ENCODE peak calls at places on chromosomes 2 and 18, in six cellular contexts. One of them, this sample, is unnamed.
A peak's percentile ranks its signal among the peaks of the same experiment; 100 is the strongest.

GRCh38 chr18:78980279-78980771 is 707 bp downstream of the SALL3 start:
- DNase-seq in WERI-Rb-1: peak; percentile 52
- DNase-seq in CD8-positive, alpha-beta memory T cell: no peak
- DNase-seq in GM23338: peak; percentile 52
- DNase-seq in ovary: no peak
- DNase-seq in naive thymus-derived CD4-positive, alpha-beta T cell: no peak
- DNase-seq in this sample: no peak

GRCh38 chr2:63755980-63756379 is 85.7 kb upstream of the UGP2 start:
- DNase-seq in WERI-Rb-1: no peak
- DNase-seq in CD8-positive, alpha-beta memory T cell: no peak
- DNase-seq in GM23338: no peak
- DNase-seq in ovary: no peak
- DNase-seq in naive thymus-derived CD4-positive, alpha-beta T cell: no peak
- DNase-seq in this sample: no peak

GRCh38 chr2:275457-275856 is 10.7 kb downstream of the ACP1 start:
- DNase-seq in WERI-Rb-1: no peak
- DNase-seq in CD8-positive, alpha-beta memory T cell: no peak
- DNase-seq in GM23338: no peak
- DNase-seq in ovary: no peak
- DNase-seq in naive thymus-derived CD4-positive, alpha-beta T cell: no peak
- DNase-seq in this sample: no peak

GRCh38 chr2:148021059-148021985 is at the start of gene MBD5:
- DNase-seq in WERI-Rb-1: peak; percentile 65
- DNase-seq in CD8-positive, alpha-beta memory T cell: no peak
- DNase-seq in GM23338: peak; percentile 69
- DNase-seq in ovary: no peak
- DNase-seq in naive thymus-derived CD4-positive, alpha-beta T cell: peak; percentile 59
- DNase-seq in this sample: no peak

GRCh38 chr18:14945984-14946383 is 198.0 kb downstream of the ANKRD30B start:
- DNase-seq in WERI-Rb-1: no peak
- DNase-seq in CD8-positive, alpha-beta memory T cell: no peak
- DNase-seq in GM23338: no peak
- DNase-seq in ovary: no peak
- DNase-seq in naive thymus-derived CD4-positive, alpha-beta T cell: no peak
- DNase-seq in this sample: no peak

GRCh38 chr2:234166521-234166920 is 116.0 kb downstream of the SPP2 start:
- DNase-seq in WERI-Rb-1: no peak
- DNase-seq in CD8-positive, alpha-beta memory T cell: no peak
- DNase-seq in GM23338: no peak
- DNase-seq in ovary: no peak
- DNase-seq in naive thymus-derived CD4-positive, alpha-beta T cell: no peak
- DNase-seq in this sample: no peak

GRCh38 chr2:171084128-171084527 is 76.6 kb downstream of the TLK1 start:
- DNase-seq in WERI-Rb-1: no peak
- DNase-seq in CD8-positive, alpha-beta memory T cell: peak; percentile 38
- DNase-seq in GM23338: no peak
- DNase-seq in ovary: no peak
- DNase-seq in naive thymus-derived CD4-positive, alpha-beta T cell: peak; percentile 41
- DNase-seq in this sample: no peak

GRCh38 chr2:232789067-232789466 is 12.7 kb upstream of the KCNJ13 start:
- DNase-seq in WERI-Rb-1: no peak
- DNase-seq in CD8-positive, alpha-beta memory T cell: no peak
- DNase-seq in GM23338: no peak
- DNase-seq in ovary: no peak
- DNase-seq in naive thymus-derived CD4-positive, alpha-beta T cell: no peak
- DNase-seq in this sample: no peak

GRCh38 chr2:254231-254630 is 9.6 kb downstream of the SH3YL1 start:
- DNase-seq in WERI-Rb-1: no peak
- DNase-seq in CD8-positive, alpha-beta memory T cell: no peak
- DNase-seq in GM23338: no peak
- DNase-seq in ovary: no peak
- DNase-seq in naive thymus-derived CD4-positive, alpha-beta T cell: no peak
- DNase-seq in this sample: no peak

GRCh38 chr2:31384351-31384750 is 30.2 kb downstream of the XDH start:
- DNase-seq in WERI-Rb-1: no peak
- DNase-seq in CD8-positive, alpha-beta memory T cell: no peak
- DNase-seq in GM23338: no peak
- DNase-seq in ovary: no peak
- DNase-seq in naive thymus-derived CD4-positive, alpha-beta T cell: no peak
- DNase-seq in this sample: no peak

DNA sequence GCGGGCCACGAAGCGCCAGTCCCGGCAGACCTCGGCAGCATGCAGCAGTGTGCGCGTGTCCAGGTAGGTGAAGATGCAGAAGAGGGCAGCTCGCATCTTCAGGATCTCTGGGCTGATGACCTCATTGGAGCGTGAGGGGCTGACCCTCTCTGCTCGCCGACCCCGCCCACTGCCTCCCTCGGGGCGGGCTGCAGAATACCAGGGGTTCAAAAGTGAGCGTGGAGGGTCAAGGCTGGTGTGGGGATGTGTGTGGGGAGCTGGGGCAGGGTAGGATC is 20.0 kb downstream of the FBXO41 start:
- DNase-seq in WERI-Rb-1: no peak
- DNase-seq in CD8-positive, alpha-beta memory T cell: no peak
- DNase-seq in GM23338: no peak
- DNase-seq in ovary: no peak
- DNase-seq in naive thymus-derived CD4-positive, alpha-beta T cell: no peak
- DNase-seq in this sample: no peak
- H3K27ac ChIP-seq in WERI-Rb-1: no peak overlapping the region
- H3K27ac ChIP-seq in CD8-positive, alpha-beta memory T cell: no peak overlapping the region
- H3K27ac ChIP-seq in GM23338: no peak overlapping the region
- H3K27ac ChIP-seq in ovary: no peak overlapping the region
- H3K27ac ChIP-seq in naive thymus-derived CD4-positive, alpha-beta T cell: no peak overlapping the region
- H3K27ac ChIP-seq in this sample: no peak overlapping the region

DNA sequence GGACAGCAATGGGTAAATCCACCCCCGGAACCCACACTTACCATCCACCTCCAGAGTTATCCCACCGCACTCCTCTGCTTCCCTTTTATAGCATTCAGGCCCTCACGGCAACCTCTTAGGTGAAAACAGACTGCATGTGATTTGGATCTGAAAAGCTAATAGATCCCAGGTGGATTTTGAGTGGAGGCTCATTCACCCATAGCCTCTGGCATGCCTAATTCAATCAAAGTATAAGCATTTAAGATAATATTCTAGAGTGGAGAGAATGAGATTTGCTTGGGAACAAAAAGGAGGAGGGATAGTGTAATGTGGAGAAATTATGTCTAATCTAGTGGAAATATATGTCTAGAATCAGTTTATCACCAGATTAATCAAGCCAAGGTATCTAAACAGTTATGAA is 17.1 kb downstream of the SLC14A1 start:
- DNase-seq in WERI-Rb-1: no peak
- DNase-seq in CD8-positive, alpha-beta memory T cell: no peak
- DNase-seq in GM23338: no peak
- DNase-seq in ovary: no peak
- DNase-seq in naive thymus-derived CD4-positive, alpha-beta T cell: no peak
- DNase-seq in this sample: no peak
- H3K4me3 ChIP-seq in WERI-Rb-1: no peak overlapping the region
- H3K4me3 ChIP-seq in CD8-positive, alpha-beta memory T cell: no peak overlapping the region
- H3K4me3 ChIP-seq in GM23338: no peak overlapping the region
- H3K4me3 ChIP-seq in ovary: no peak overlapping the region
- H3K4me3 ChIP-seq in naive thymus-derived CD4-positive, alpha-beta T cell: no peak overlapping the region
- H3K4me3 ChIP-seq in this sample: no peak overlapping the region

GRCh38 chr2:208182835-208183234 is 7.0 kb downstream of the C2orf80 start:
- DNase-seq in WERI-Rb-1: no peak
- DNase-seq in CD8-positive, alpha-beta memory T cell: no peak
- DNase-seq in GM23338: no peak
- DNase-seq in ovary: no peak
- DNase-seq in naive thymus-derived CD4-positive, alpha-beta T cell: no peak
- DNase-seq in this sample: no peak

GRCh38 chr2:208186465-208186864 is 3.4 kb downstream of the C2orf80 start:
- DNase-seq in WERI-Rb-1: no peak
- DNase-seq in CD8-positive, alpha-beta memory T cell: no peak
- DNase-seq in GM23338: peak; percentile 54
- DNase-seq in ovary: no peak
- DNase-seq in naive thymus-derived CD4-positive, alpha-beta T cell: no peak
- DNase-seq in this sample: no peak

GRCh38 chr2:208186921-208187320 is 2.9 kb downstream of the C2orf80 start:
- DNase-seq in WERI-Rb-1: no peak
- DNase-seq in CD8-positive, alpha-beta memory T cell: no peak
- DNase-seq in GM23338: peak; percentile 37
- DNase-seq in ovary: no peak
- DNase-seq in naive thymus-derived CD4-positive, alpha-beta T cell: no peak
- DNase-seq in this sample: no peak

GRCh38 chr2:208183526-208183925 is 6.3 kb downstream of the C2orf80 start:
- DNase-seq in WERI-Rb-1: no peak
- DNase-seq in CD8-positive, alpha-beta memory T cell: no peak
- DNase-seq in GM23338: peak; percentile 75
- DNase-seq in ovary: no peak
- DNase-seq in naive thymus-derived CD4-positive, alpha-beta T cell: no peak
- DNase-seq in this sample: no peak

DNA sequence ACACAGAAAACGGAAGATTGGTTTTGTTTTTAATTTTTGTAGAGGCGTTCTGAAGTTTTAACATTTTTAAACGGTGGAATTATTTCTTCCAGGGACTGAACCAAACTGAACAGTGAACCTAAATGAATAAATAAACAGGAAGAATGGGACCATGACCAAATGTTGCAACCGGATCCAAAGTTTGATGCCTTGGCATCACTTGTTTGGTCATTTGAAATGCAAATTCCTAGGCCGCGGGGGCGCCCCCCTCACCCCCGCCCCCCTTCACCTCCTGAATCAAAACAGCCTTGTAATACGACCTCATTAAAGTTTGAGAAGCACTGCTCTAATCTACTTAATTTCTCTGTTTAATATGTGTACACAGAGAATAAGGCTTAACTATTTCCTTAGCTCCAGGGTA is 5.9 kb downstream of the C2orf80 start:
- DNase-seq in WERI-Rb-1: no peak
- DNase-seq in CD8-positive, alpha-beta memory T cell: no peak
- DNase-seq in GM23338: peak; percentile 50
- DNase-seq in ovary: no peak
- DNase-seq in naive thymus-derived CD4-positive, alpha-beta T cell: no peak
- DNase-seq in this sample: no peak
- H3K36me3 ChIP-seq in WERI-Rb-1: no peaks in the 10 kb centered on the region
- H3K36me3 ChIP-seq in CD8-positive, alpha-beta memory T cell: no peaks in the 10 kb centered on the region
- H3K36me3 ChIP-seq in GM23338: no peaks in the 10 kb centered on the region
- H3K36me3 ChIP-seq in ovary: no peaks in the 10 kb centered on the region
- H3K36me3 ChIP-seq in naive thymus-derived CD4-positive, alpha-beta T cell: no peaks in the 10 kb centered on the region
- H3K36me3 ChIP-seq in this sample: no peaks in the 10 kb centered on the region

GRCh38 chr18:48959921-48960920 is 9.5 kb upstream of the SMAD7 start:
- DNase-seq in WERI-Rb-1: no peak
- DNase-seq in CD8-positive, alpha-beta memory T cell: no peak
- DNase-seq in GM23338: peak; percentile 95
- DNase-seq in ovary: no peak
- DNase-seq in naive thymus-derived CD4-positive, alpha-beta T cell: no peak
- DNase-seq in this sample: peak; percentile 98

GRCh38 chr18:48958951-48959350 is 8.2 kb upstream of the SMAD7 start:
- DNase-seq in WERI-Rb-1: no peak
- DNase-seq in CD8-positive, alpha-beta memory T cell: no peak
- DNase-seq in GM23338: no peak
- DNase-seq in ovary: no peak
- DNase-seq in naive thymus-derived CD4-positive, alpha-beta T cell: no peak
- DNase-seq in this sample: no peak

GRCh38 chr18:48957616-48958015 is 6.9 kb upstream of the SMAD7 start:
- DNase-seq in WERI-Rb-1: no peak
- DNase-seq in CD8-positive, alpha-beta memory T cell: no peak
- DNase-seq in GM23338: no peak
- DNase-seq in ovary: no peak
- DNase-seq in naive thymus-derived CD4-positive, alpha-beta T cell: no peak
- DNase-seq in this sample: no peak

GRCh38 chr18:48961547-48961946 is 10.8 kb upstream of the SMAD7 start:
- DNase-seq in WERI-Rb-1: no peak
- DNase-seq in CD8-positive, alpha-beta memory T cell: no peak
- DNase-seq in GM23338: no peak
- DNase-seq in ovary: no peak
- DNase-seq in naive thymus-derived CD4-positive, alpha-beta T cell: no peak
- DNase-seq in this sample: no peak

GRCh38 chr18:48959551-48959920 is 8.8 kb upstream of the SMAD7 start:
- DNase-seq in WERI-Rb-1: no peak
- DNase-seq in CD8-positive, alpha-beta memory T cell: no peak
- DNase-seq in GM23338: no peak
- DNase-seq in ovary: no peak
- DNase-seq in naive thymus-derived CD4-positive, alpha-beta T cell: no peak
- DNase-seq in this sample: no peak
- H3K27ac ChIP-seq in WERI-Rb-1: no peak overlapping the region
- H3K27ac ChIP-seq in CD8-positive, alpha-beta memory T cell: no peak overlapping the region
- H3K27ac ChIP-seq in GM23338: peak overlapping the region; percentile 84
- H3K27ac ChIP-seq in ovary: no peak overlapping the region
- H3K27ac ChIP-seq in naive thymus-derived CD4-positive, alpha-beta T cell: no peak overlapping the region
- H3K27ac ChIP-seq in this sample: peak overlapping the region; percentile 60

This sample was measured in iPS DF 6.9.